ENCODE peak calls at places on chromosomes 4 and X, in ten cellular contexts. M is pancreas, J is psoas muscle, N is stomach, A is mammary epithelial cell, L is H1, I is heart left ventricle, Z is gastrocnemius medialis, B is aorta, P is sigmoid colon. E is an unnamed sample.

GRCh38 chrX:103565197-103565596 is 20.1 kb upstream of the TCEAL4 start:
- DNase-seq in I (no peak), L (no peak), Z (no peak), N (no peak), M (no peak), P (no peak), J (no peak), B (no peak), A (no peak), E (no peak)

GRCh38 chr4:76732246-76732645 is 165.7 kb downstream of the SOWAHB start:
- DNase-seq in J (no peak), M (no peak), N (no peak), B (no peak), L (no peak), P (no peak), Z (no peak), A (no peak), I (no peak), E (no peak)

GRCh38 chrX:65841263-65841662 is 173.8 kb downstream of the MSN start:
- DNase-seq in N (no peak), I (no peak), Z (no peak), A (no peak), P (no peak), J (no peak), L (no peak), M (no peak), B (no peak), E (no peak)

GRCh38 chr4:110202024-110202423 is 3.6 kb upstream of the ELOVL6 start:
- DNase-seq in I (no peak), L (no peak), Z (no peak), N (no peak), B (no peak), P (no peak), M (no peak), J (no peak), A (no peak), E (no peak)

GRCh38 chr4:136412708-136413107 is 1119.6 kb downstream of the PCDH18 start:
- DNase-seq in N (no peak), J (no peak), I (no peak), A (peak; percentile 21), M (no peak), P (no peak), L (no peak), Z (no peak), B (no peak), E (no peak)

GRCh38 chrX:46587158-46587557 is 13.6 kb downstream of the CHST7 start:
- DNase-seq in I (no peak), J (no peak), L (no peak), P (no peak), B (no peak), A (peak; percentile 76), N (no peak), Z (no peak), M (no peak), E (peak; percentile 53)

GRCh38 chr4:124948976-124949597 is 236.6 kb upstream of the ANKRD50 start:
- DNase-seq in A (peak; percentile 32), B (no peak), L (no peak), M (no peak), Z (no peak), N (peak; percentile 25), I (no peak), J (no peak), P (no peak), E (no peak)

GRCh38 chrX:126550816-126551215 is 1.8 kb downstream of the DCAF12L1 start:
- DNase-seq in L (no peak), A (no peak), I (no peak), P (no peak), J (no peak), Z (no peak), N (no peak), B (no peak), M (no peak), E (no peak)

GRCh38 chr4:121822796-121823504 is 733 bp downstream of the CCNA2 start:
- DNase-seq in N (peak; percentile 25), I (no peak), A (peak; percentile 10), Z (no peak), J (no peak), M (peak; percentile 21), B (no peak), P (peak; percentile 67), L (no peak), E (peak; percentile 45)

GRCh38 chr4:76779740-76780459 is 118.0 kb downstream of the SOWAHB start:
- DNase-seq in Z (no peak), J (no peak), L (no peak), A (no peak), M (no peak), I (no peak), P (no peak), N (no peak), B (no peak), E (no peak)

DNA sequence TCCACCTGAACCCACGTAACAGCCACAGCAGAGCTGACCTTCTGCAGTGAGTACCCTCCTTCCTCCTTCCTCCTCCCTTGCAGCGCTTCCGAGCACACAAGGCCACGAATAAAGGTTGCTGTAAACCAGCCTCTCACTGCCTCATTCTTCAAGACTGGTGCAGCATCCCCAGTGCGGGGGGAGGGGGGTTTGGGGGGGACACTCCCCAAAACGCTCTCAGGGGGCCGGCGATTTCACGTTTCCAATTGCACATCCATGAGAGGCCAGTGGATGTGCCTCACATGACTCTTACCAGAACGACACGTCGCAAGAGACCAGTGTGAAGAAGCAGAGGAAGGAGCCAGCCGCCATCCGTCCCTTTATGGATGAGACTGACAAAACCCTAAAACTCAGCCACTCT is 5.2 kb downstream of the DHRSX start:
- DNase-seq in M (no peak), P (peak; percentile 55), N (peak; percentile 20), I (no peak), L (no peak), B (no peak), A (no peak), Z (no peak), J (no peak), E (no peak)
- H3K36me3 ChIP-seq in M (no peaks in the 10 kb centered on the region), P (no peaks in the 10 kb centered on the region), N (peaks cover 12% of the 10 kb centered on the region), I (peaks cover 23% of the 10 kb centered on the region), L (peaks cover 33% of the 10 kb centered on the region), B (no peaks in the 10 kb centered on the region), A (peaks cover 1% of the 10 kb centered on the region), Z (no peaks in the 10 kb centered on the region), J (peaks cover 13% of the 10 kb centered on the region), E (peaks cover 36% of the 10 kb centered on the region)

GRCh38 chr4:8539661-8540060 is 40.5 kb upstream of the GPR78 start:
- DNase-seq in A (no peak), L (no peak), Z (no peak), J (peak; percentile 23), P (peak; percentile 45), I (no peak), B (no peak), M (no peak), N (no peak), E (peak; percentile 20)

GRCh38 chr4:8538076-8538702 is 42.0 kb upstream of the GPR78 start:
- DNase-seq in M (no peak), Z (no peak), A (no peak), J (peak; percentile 36), P (peak; percentile 21), I (no peak), N (no peak), B (no peak), L (no peak), E (peak; percentile 49)

GRCh38 chr4:8540072-8540471 is 40.1 kb upstream of the GPR78 start:
- DNase-seq in L (no peak), B (no peak), A (no peak), M (no peak), P (peak; percentile 27), N (no peak), J (no peak), Z (no peak), I (no peak), E (no peak)

GRCh38 chr4:8540586-8540985 is 39.6 kb upstream of the GPR78 start:
- DNase-seq in I (no peak), J (no peak), N (no peak), M (no peak), L (no peak), A (no peak), Z (no peak), P (peak; percentile 54), B (no peak), E (no peak)

GRCh38 chr4:8538703-8539567 is 41.3 kb upstream of the GPR78 start:
- DNase-seq in J (peak; percentile 18), L (no peak), A (peak; percentile 94), P (no peak), Z (no peak), M (peak; percentile 77), I (no peak), B (no peak), N (peak; percentile 63), E (peak; percentile 86)
- H3K4me3 ChIP-seq in J (no peak overlapping the region), L (no peak overlapping the region), A (no peak overlapping the region), P (no peak overlapping the region), Z (no peak overlapping the region), M (no peak overlapping the region), I (no peak overlapping the region), B (no peak overlapping the region), N (no peak overlapping the region), E (no peak overlapping the region)

GRCh38 chr4:85808864-85809263 is 333.9 kb downstream of the ARHGAP24 start:
- DNase-seq in B (no peak), A (no peak), M (no peak), P (no peak), L (no peak), N (no peak), I (no peak), J (no peak), Z (no peak), E (no peak)
- H3K27ac ChIP-seq in B (no peak overlapping the region), A (no peak overlapping the region), M (no peak overlapping the region), P (no peak overlapping the region), L (no peak overlapping the region), N (no peak overlapping the region), I (peak overlapping the region; percentile 78), J (peak overlapping the region; percentile 11), Z (peak overlapping the region; percentile 41), E (no peak overlapping the region)

DNA sequence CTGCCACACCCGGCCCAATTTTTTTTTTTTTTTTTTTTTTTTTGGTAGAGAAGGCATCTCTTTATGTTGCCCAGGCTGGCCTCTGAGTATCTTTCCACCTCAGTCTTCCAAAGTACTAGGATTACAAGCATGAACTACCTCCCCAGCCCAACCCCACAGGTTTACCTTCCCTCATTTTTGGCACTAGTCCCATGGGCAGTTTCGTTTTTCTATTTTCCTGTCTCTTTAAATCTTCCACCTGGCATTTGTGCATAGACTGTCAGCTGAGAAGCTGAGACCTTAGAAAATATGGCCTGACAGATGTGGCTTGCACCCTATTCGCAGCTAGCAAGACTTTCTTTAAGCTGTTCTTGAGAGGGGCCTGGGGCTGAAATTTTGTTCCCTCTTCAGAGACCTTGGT is 27.9 kb downstream of the TNIP2 start:
- DNase-seq in M (no peak), Z (no peak), N (no peak), B (no peak), J (no peak), P (peak; percentile 15), A (no peak), L (no peak), I (no peak), E (no peak)
- H3K36me3 ChIP-seq in M (peaks cover 5% of the 10 kb centered on the region), Z (peaks cover 18% of the 10 kb centered on the region), N (peaks cover 64% of the 10 kb centered on the region), B (no peaks in the 10 kb centered on the region), J (peaks cover 56% of the 10 kb centered on the region), P (peaks cover 30% of the 10 kb centered on the region), A (peaks cover 3% of the 10 kb centered on the region), L (peaks cover 17% of the 10 kb centered on the region), I (peaks cover 59% of the 10 kb centered on the region), E (peaks cover 17% of the 10 kb centered on the region)